ENCODE peak calls at places on chromosomes 6 and 20, in eight cellular contexts. T is GDM1; M is neural crest cell; Y is central memory CD8-positive, alpha-beta T cell; Z is NCI-H2029 treated with DMSO at 0.1 percent for 48 hours; K is fibroblast of pulmonary artery; S is CD8-positive, alpha-beta memory T cell; D is HEK293T. R is an unnamed sample.

GRCh38 chr6:82416346-82416745 is 52.7 kb downstream of the TPBG start:
- DNase-seq in M (no peak), Z (no peak), Y (no peak), T (no peak), K (no peak), S (no peak), D (no peak), R (no peak)

GRCh38 chr6:109867970-109868358 is 110.1 kb upstream of the GPR6 start:
- DNase-seq in Z (no peak), K (peak; percentile 13), Y (no peak), D (no peak), M (no peak), T (no peak), S (no peak), R (no peak)

GRCh38 chr20:58416832-58417231 is 27.8 kb downstream of the VAPB start:
- DNase-seq in M (no peak), Z (no peak), S (no peak), Y (no peak), T (no peak), K (no peak), D (no peak), R (no peak)

GRCh38 chr6:31826793-31827285 is 699 bp upstream of the HSPA1B start:
- DNase-seq in S (no peak), Y (no peak), K (peak; percentile 92), T (peak; percentile 76), M (no peak), Z (no peak), D (no peak), R (peak; percentile 95)

GRCh38 chr6:45419574-45420082 is 41.9 kb upstream of the SUPT3H start:
- DNase-seq in M (peak; percentile 27), K (peak; percentile 71), S (no peak), D (peak; percentile 39), Y (peak; percentile 35), T (peak; percentile 50), Z (no peak), R (peak; percentile 68)

GRCh38 chr6:41191569-41191968 is 9.4 kb downstream of the TREML2 start:
- DNase-seq in M (peak; percentile 17), D (peak; percentile 48), T (no peak), Y (no peak), K (peak; percentile 41), Z (no peak), S (no peak), R (no peak)

GRCh38 chr6:100906325-100906724 is 25.2 kb upstream of the ASCC3 start:
- DNase-seq in D (no peak), K (no peak), M (no peak), T (no peak), Y (no peak), S (no peak), Z (no peak), R (no peak)

GRCh38 chr6:108897371-108897770 is 49.1 kb downstream of the ARMC2 start:
- DNase-seq in Z (no peak), Y (no peak), S (no peak), K (peak; percentile 62), T (no peak), D (no peak), M (no peak), R (no peak)

GRCh38 chr6:22145823-22146379 is 150.9 kb downstream of the PRL start:
- DNase-seq in T (no peak), Y (no peak), M (no peak), Z (peak; percentile 56), K (peak; percentile 65), D (peak; percentile 11), S (no peak), R (peak; percentile 63)

GRCh38 chr20:25397827-25398226 is 7.2 kb upstream of the ABHD12 start:
- DNase-seq in T (no peak), M (no peak), S (no peak), Z (no peak), Y (no peak), D (no peak), K (no peak), R (no peak)

GRCh38 chr20:25251558-25251957 is 3.7 kb downstream of the PYGB start:
- DNase-seq in K (no peak), D (no peak), Z (no peak), S (no peak), M (no peak), T (no peak), Y (no peak), R (peak; percentile 47)

GRCh38 chr6:160043784-160044183 is 74.9 kb downstream of the IGF2R start:
- DNase-seq in Y (no peak), Z (no peak), K (no peak), S (no peak), T (no peak), M (no peak), D (no peak), R (no peak)

GRCh38 chr20:38224534-38224933 is 36.0 kb downstream of the KIAA1755 start:
- DNase-seq in M (no peak), T (no peak), Z (no peak), K (no peak), D (no peak), Y (no peak), S (no peak), R (no peak)

GRCh38 chr6:137165375-137166246 is 7.8 kb downstream of the IL22RA2 start:
- DNase-seq in M (no peak), K (no peak), Y (peak; percentile 21), D (no peak), S (no peak), Z (no peak), T (peak; percentile 30), R (no peak)

GRCh38 chr6:89462503-89462902 is 29.6 kb downstream of the ANKRD6 start:
- DNase-seq in Y (no peak), K (no peak), M (no peak), S (no peak), D (no peak), T (no peak), Z (no peak), R (no peak)

GRCh38 chr6:137707590-137708360 is 159.3 kb upstream of the TNFAIP3 start:
- DNase-seq in Z (peak; percentile 47), K (peak; percentile 91), S (peak; percentile 74), M (peak; percentile 14), D (peak; percentile 74), T (peak; percentile 64), Y (peak; percentile 71), R (no peak)

GRCh38 chr20:31719644-31720485 is 2.8 kb downstream of the BCL2L1 start:
- DNase-seq in Z (peak; percentile 83), S (no peak), K (peak; percentile 28), D (no peak), Y (no peak), M (no peak), T (no peak), R (no peak)

GRCh38 chr6:117545161-117545595 is 57.1 kb downstream of the GOPC start:
- DNase-seq in M (no peak), S (no peak), T (no peak), K (no peak), Z (peak; percentile 96), Y (no peak), D (no peak), R (no peak)

GRCh38 chr6:39065561-39065960 is 17.0 kb downstream of the GLP1R start:
- DNase-seq in T (no peak), Z (no peak), S (no peak), Y (no peak), K (no peak), M (no peak), D (no peak), R (no peak)

GRCh38 chr6:143605894-143606293 is 71.9 kb upstream of the PHACTR2 start:
- DNase-seq in Y (no peak), M (no peak), D (no peak), S (no peak), T (no peak), Z (no peak), K (no peak), R (no peak)

R was measured in suprapubic skin.